ENCODE peak calls at places on chromosomes 6 and 20, in five cellular contexts. U is T1000; M is activated naive CD4-positive, alpha-beta T cell treated with anti-CD3 and anti-CD28 coated beads, Interleukin-2, amount 10 ng/mL, durations not matched to agents 7 days and 5 days; T is neural crest cell; C is activated naive CD8-positive, alpha-beta T cell treated with anti-CD3 and anti-CD28 coated beads, Interleukin-2, amount 50 U/mL, for 24 hours. Q is an unnamed sample.
A peak's percentile ranks its signal among the peaks of the same experiment; 100 is the strongest.

GRCh38 chr6:138970856-138971425 is 17.1 kb downstream of the REPS1 start:
- DNase-seq in C (peak; percentile 20), U (peak; percentile 27), M (no peak), T (no peak), Q (no peak)

GRCh38 chr6:87482382-87482781 is 9.6 kb downstream of the SLC35A1 start:
- DNase-seq in M (no peak), T (no peak), C (no peak), U (no peak), Q (no peak)

GRCh38 chr6:6674872-6675271 is 86.4 kb downstream of the LY86 start:
- DNase-seq in U (no peak), M (no peak), C (no peak), T (no peak), Q (no peak)

GRCh38 chr20:8232332-8232731 is 100.3 kb downstream of the PLCB1 start:
- DNase-seq in M (no peak), U (no peak), T (no peak), C (no peak), Q (no peak)

GRCh38 chr6:39313526-39314272 is 520 bp downstream of the KCNK17 start:
- DNase-seq in T (peak; percentile 2), U (no peak), M (no peak), C (no peak), Q (no peak)

GRCh38 chr6:143068001-143068400 is 7.3 kb downstream of the AIG1 start:
- DNase-seq in U (no peak), C (no peak), M (no peak), T (no peak), Q (no peak)

GRCh38 chr6:132805548-132805947 is 7.1 kb upstream of the SLC18B1 start:
- DNase-seq in U (no peak), T (no peak), C (no peak), M (no peak), Q (no peak)

GRCh38 chr6:113067612-113068262 is 720.6 kb downstream of the RFPL4B start:
- DNase-seq in M (no peak), T (no peak), U (no peak), C (no peak), Q (no peak)

GRCh38 chr6:107618672-107619071 is 128.8 kb downstream of the SOBP start:
- DNase-seq in T (no peak), M (peak; percentile 72), C (peak; percentile 35), U (no peak), Q (no peak)

GRCh38 chr20:61934716-61935530 is 130.8 kb downstream of the TAF4 start:
- DNase-seq in C (no peak), T (no peak), U (no peak), M (peak; percentile 10), Q (no peak)

GRCh38 chr6:165668951-165669350 is 5.9 kb upstream of the PDE10A start:
- DNase-seq in T (no peak), C (no peak), U (no peak), M (no peak), Q (no peak)

GRCh38 chr20:62365814-62366369 is 1.2 kb downstream of the LAMA5 start:
- DNase-seq in U (no peak), M (no peak), T (no peak), C (no peak), Q (no peak)

GRCh38 chr20:50438986-50439407 is 71.2 kb upstream of the PTPN1 start:
- DNase-seq in U (peak; percentile 97), M (no peak), T (no peak), C (peak; percentile 30), Q (no peak)

GRCh38 chr20:4135385-4136077 is 120.2 kb upstream of the RNF24 start:
- DNase-seq in C (no peak), M (no peak), U (peak; percentile 84), T (no peak), Q (peak; percentile 64)

GRCh38 chr6:36436466-36436865 is 6.2 kb downstream of the PXT1 start:
- DNase-seq in C (no peak), U (no peak), T (no peak), M (no peak), Q (no peak)